ENCODE peak calls at places on chromosomes 4 and X, in four cellular contexts. G is CD4-positive, alpha-beta memory T cell; R is ascending aorta; P is mammary epithelial cell. Y is an unnamed sample.

GRCh38 chr4:10582059-10582686 is 102.4 kb downstream of the CLNK start:
- DNase-seq in R (peak; percentile 69), G (no peak), P (peak; percentile 35), Y (no peak)

GRCh38 chr4:168731006-168731636 is 234.3 kb downstream of the PALLD start:
- DNase-seq in G (no peak), P (peak; percentile 55), R (no peak), Y (no peak)

GRCh38 chrX:3232262-3232950 is 114.0 kb downstream of the MXRA5 start:
- DNase-seq in P (no peak), R (no peak), G (no peak), Y (no peak)

GRCh38 chr4:13542577-13543042 is 1.7 kb downstream of the NKX3-2 start:
- DNase-seq in G (no peak), P (no peak), R (no peak), Y (no peak)

GRCh38 chr4:164880489-164881262 is 3.7 kb downstream of the APELA start:
- DNase-seq in R (no peak), G (no peak), P (no peak), Y (no peak)

GRCh38 chr4:127708985-127709384 is 21.2 kb upstream of the SLC25A31 start:
- DNase-seq in G (no peak), P (peak; percentile 98), R (no peak), Y (no peak)

GRCh38 chr4:8540586-8540985 is 39.6 kb upstream of the GPR78 start:
- DNase-seq in P (no peak), G (no peak), R (no peak), Y (no peak)

GRCh38 chrX:136861877-136862276 is 18.6 kb downstream of the RBMX start:
- DNase-seq in R (no peak), P (no peak), G (no peak), Y (no peak)

GRCh38 chr4:53906786-53907185 is 157.6 kb downstream of the CHIC2 start:
- DNase-seq in G (no peak), R (no peak), P (no peak), Y (no peak)

GRCh38 chr4:16056681-16057400 is 27.0 kb downstream of the PROM1 start:
- DNase-seq in G (no peak), P (no peak), R (peak; percentile 71), Y (no peak)

GRCh38 chrX:140501940-140502468 is 2.9 kb downstream of the SOX3 start:
- DNase-seq in G (no peak), R (no peak), P (no peak), Y (no peak)

DNA sequence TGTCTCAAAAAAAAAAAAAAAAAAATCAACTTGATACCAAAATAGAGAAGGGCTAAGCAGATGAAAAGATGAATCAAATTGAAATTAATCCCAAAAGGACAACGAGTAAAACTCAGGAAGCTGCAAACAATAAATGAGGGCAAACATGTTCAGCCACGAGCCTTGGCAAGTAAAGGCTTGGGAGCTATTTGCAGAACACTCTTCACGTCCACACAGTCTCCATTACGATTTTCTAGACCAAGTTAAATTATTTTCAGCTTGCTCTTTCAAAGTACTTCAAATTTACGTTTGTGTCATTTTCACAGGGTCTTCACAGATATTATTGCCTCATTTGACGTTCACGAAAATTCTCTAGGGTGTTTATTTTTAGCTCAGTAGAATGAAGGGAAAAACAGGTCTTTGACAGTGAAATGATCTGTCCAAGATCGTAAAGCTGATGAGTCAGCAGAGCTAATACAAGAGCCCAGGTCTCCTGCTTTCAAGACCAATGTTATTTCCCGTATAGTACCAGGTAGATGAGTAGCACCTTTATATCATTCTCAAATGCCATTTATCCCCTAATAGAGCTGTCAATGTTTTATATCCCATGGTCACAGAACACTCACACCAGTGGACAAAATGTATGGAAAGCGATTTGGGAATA is 20.9 kb downstream of the KLB start:
- DNase-seq in G (no peak), R (no peak), P (peak; percentile 8), Y (no peak)
- H3K4me1 ChIP-seq in G (no peaks in the 10 kb centered on the region), R (no peaks in the 10 kb centered on the region), P (no peaks in the 10 kb centered on the region), Y (no peaks in the 10 kb centered on the region)

DNA sequence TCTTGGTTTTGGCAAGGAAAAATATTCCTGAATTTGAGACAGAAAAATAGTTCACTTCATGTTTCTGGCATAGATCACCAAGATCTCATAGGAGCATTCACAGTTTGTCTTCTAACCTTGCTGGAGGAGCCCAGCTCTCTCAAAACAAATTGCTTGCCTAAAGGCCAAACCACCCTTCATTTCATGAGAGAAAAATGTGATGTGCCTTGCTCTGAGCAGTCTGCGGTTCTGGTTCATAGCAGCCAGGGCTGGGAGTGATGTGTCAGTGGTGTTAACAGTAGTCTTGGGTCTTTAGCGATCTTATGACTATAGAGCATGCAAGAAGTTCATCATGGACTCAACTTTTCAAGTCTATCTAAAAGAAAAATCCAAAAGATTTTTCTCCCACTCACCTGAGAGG is 183.3 kb downstream of the DCLK2 start:
- DNase-seq in P (peak; percentile 52), R (no peak), G (no peak), Y (no peak)
- H3K4me1 ChIP-seq in P (peaks cover 34% of the 10 kb centered on the region), R (no peaks in the 10 kb centered on the region), G (no peaks in the 10 kb centered on the region), Y (no peaks in the 10 kb centered on the region)

DNA sequence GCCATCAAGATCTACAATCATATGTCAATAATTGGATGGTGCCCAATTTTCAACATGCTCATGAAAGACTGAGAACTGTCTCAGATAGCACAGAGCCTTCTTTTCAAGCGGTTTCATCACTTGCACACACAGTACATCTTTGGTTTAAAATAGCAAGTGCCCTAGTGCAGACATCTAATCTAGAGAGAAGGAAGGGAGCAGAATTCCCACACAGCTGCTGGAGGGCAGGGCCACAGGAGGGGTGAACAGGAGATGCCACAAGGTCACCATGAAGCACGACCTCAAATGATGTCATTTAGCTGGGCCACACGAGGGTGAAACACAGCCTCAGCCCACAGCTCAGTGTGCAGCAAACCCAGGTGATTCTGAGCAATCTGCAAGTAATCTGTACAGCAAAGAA is 24.3 kb downstream of the LEF1 start:
- DNase-seq in P (no peak), G (no peak), R (no peak), Y (no peak)
- H3K4me1 ChIP-seq in P (no peaks in the 10 kb centered on the region), G (peaks cover 97% of the 10 kb centered on the region), R (no peaks in the 10 kb centered on the region), Y (peaks cover 91% of the 10 kb centered on the region)

GRCh38 chrX:40154229-40154852 is 56.6 kb upstream of the BCOR start:
- DNase-seq in G (no peak), R (no peak), P (no peak), Y (no peak)

GRCh38 chrX:40152173-40152705 is 54.5 kb upstream of the BCOR start:
- DNase-seq in R (no peak), P (no peak), G (no peak), Y (no peak)

GRCh38 chrX:40153335-40154221 is 55.8 kb upstream of the BCOR start:
- DNase-seq in P (no peak), G (peak; percentile 54), R (no peak), Y (peak; percentile 60)

GRCh38 chrX:40151211-40152172 is 53.7 kb upstream of the BCOR start:
- DNase-seq in G (no peak), R (no peak), P (no peak), Y (no peak)

GRCh38 chrX:40152706-40153334 is 55.1 kb upstream of the BCOR start:
- DNase-seq in P (no peak), R (peak; percentile 78), G (no peak), Y (no peak)
- H3K4me1 ChIP-seq in P (peaks cover 18% of the 10 kb centered on the region), R (peaks cover 9% of the 10 kb centered on the region), G (no peaks in the 10 kb centered on the region), Y (no peaks in the 10 kb centered on the region)

DNA sequence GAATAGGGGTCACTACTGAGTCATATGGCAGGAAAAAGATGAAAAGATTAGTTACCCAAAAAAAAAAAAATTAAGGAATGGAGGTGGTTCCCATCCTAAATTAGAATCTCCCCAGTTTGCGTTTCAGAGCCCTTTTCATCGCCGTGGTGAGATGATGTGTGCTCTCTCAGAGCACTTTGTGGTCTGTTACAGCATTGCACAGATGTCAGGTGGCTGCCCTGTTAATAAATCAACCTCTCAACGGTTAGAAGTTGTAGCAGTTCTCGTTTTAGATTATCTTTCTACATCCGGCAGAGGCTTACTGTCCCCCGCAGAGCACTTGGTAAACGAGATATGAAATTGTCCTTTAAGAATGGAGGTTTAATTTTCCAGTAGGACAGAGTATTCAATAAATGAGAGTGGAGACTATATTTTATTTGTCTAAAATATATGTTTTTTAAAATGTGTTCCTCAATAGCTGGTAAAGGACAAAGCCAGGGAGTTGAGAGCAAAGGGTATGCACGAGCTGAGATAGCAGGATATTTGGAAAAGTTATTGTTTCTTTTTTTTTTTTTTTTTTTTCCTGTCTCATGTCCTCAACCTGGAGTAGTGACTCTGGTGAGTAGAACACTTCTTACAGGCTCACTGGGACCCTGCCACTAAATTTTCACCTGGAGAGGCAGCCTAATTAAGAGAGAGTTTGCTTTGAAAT is 26.9 kb downstream of the AFF1 start:
- DNase-seq in G (no peak), R (no peak), P (no peak), Y (no peak)
- H3K4me1 ChIP-seq in G (peaks cover 18% of the 10 kb centered on the region), R (peaks cover 27% of the 10 kb centered on the region), P (peaks cover 3% of the 10 kb centered on the region), Y (no peaks in the 10 kb centered on the region)